ENCODE peak calls at places on chromosomes 1 and 21, in seven cellular contexts. D is heart right ventricle, N is GM20000, T is WTC11, G is IMR-90, C is neural crest cell, J is AG09319. W is an unnamed sample.

GRCh38 chr1:54275349-54275748 is 75.4 kb downstream of the MRPL37 start:
- DNase-seq in T (no peak), J (peak), D (peak), C (no peak), N (no peak), G (peak), W (no peak)

GRCh38 chr1:19661721-19662228 is 2.9 kb upstream of the HTR6 start:
- DNase-seq in C (peak), N (peak), G (peak), J (no peak), T (no peak), D (no peak), W (no peak)

GRCh38 chr1:203381151-203381751 is 30.3 kb upstream of the FMOD start:
- DNase-seq in D (no peak), N (peak), J (no peak), C (no peak), T (no peak), G (no peak), W (no peak)

GRCh38 chr1:154849645-154850131 is 20.4 kb downstream of the KCNN3 start:
- DNase-seq in G (no peak), N (no peak), C (no peak), D (no peak), T (no peak), J (no peak), W (no peak)

GRCh38 chr1:212718499-212718898 is 18.9 kb upstream of the BATF3 start:
- DNase-seq in T (no peak), J (no peak), N (no peak), G (peak), D (no peak), C (no peak), W (no peak)

GRCh38 chr1:241637046-241637590 is 3.1 kb downstream of the CHML start:
- DNase-seq in J (no peak), C (no peak), T (no peak), D (no peak), G (peak), N (no peak), W (no peak)

GRCh38 chr1:159177273-159177907 is 6.0 kb downstream of the CADM3 start:
- DNase-seq in J (no peak), N (peak), T (peak), D (no peak), C (peak), G (peak), W (no peak)

GRCh38 chr1:110190282-110190929 is 19.7 kb upstream of the KCNC4 start:
- DNase-seq in J (no peak), C (no peak), T (no peak), N (no peak), D (peak), G (no peak), W (no peak)

GRCh38 chr1:226353698-226354525 is 44.9 kb upstream of the LIN9 start:
- DNase-seq in C (no peak), T (no peak), G (no peak), J (no peak), D (no peak), N (no peak), W (no peak)

GRCh38 chr1:32939655-32940371 is 24.8 kb downstream of the RNF19B start:
- DNase-seq in T (no peak), C (no peak), J (peak), N (no peak), G (peak), D (no peak), W (no peak)

GRCh38 chr1:21607549-21608529 is 61.3 kb downstream of the RAP1GAP start:
- DNase-seq in N (peak), T (peak), G (peak), D (peak), C (peak), J (peak), W (peak)

GRCh38 chr1:71228727-71229371 is 148.0 kb upstream of the ZRANB2 start:
- DNase-seq in N (no peak), T (peak), G (no peak), J (no peak), C (no peak), D (no peak), W (peak)

GRCh38 chr1:59704721-59705120 is 110.0 kb upstream of the HOOK1 start:
- DNase-seq in T (no peak), C (no peak), N (no peak), J (no peak), G (no peak), D (no peak), W (no peak)

GRCh38 chr1:116817582-116818064 is 63.4 kb downstream of the CD2 start:
- DNase-seq in N (peak), T (peak), J (no peak), D (peak), G (peak), C (peak), W (peak)

GRCh38 chr1:100799954-100800612 is 80.5 kb downstream of the VCAM1 start:
- DNase-seq in J (no peak), N (no peak), D (no peak), G (peak), C (no peak), T (no peak), W (no peak)

GRCh38 chr1:3465091-3465934 is 10.8 kb downstream of the ARHGEF16 start:
- DNase-seq in G (no peak), C (no peak), D (peak), T (peak), N (no peak), J (no peak), W (peak)

GRCh38 chr1:230303822-230304221 is 122.3 kb downstream of the PGBD5 start:
- DNase-seq in G (peak), J (no peak), C (no peak), D (no peak), T (no peak), N (no peak), W (no peak)

GRCh38 chr1:95018602-95019369 is 54.0 kb downstream of the ALG14 start:
- DNase-seq in T (no peak), N (no peak), C (no peak), G (peak), J (no peak), D (no peak), W (no peak)

GRCh38 chr1:28751315-28752056 is 14.7 kb downstream of the YTHDF2 start:
- DNase-seq in D (no peak), C (no peak), T (no peak), N (no peak), G (peak), J (no peak), W (no peak)

GRCh38 chr21:41961282-41961701 is 7.5 kb upstream of the C2CD2 start:
- DNase-seq in C (no peak), N (no peak), T (no peak), D (no peak), G (peak), J (no peak), W (no peak)

GRCh38 chr1:220189750-220190347 is 82.4 kb downstream of the RAB3GAP2 start:
- DNase-seq in T (no peak), N (peak), C (no peak), G (peak), J (peak), D (no peak), W (no peak)

GRCh38 chr1:43836267-43836951 is 97.2 kb upstream of the ARTN start:
- DNase-seq in T (no peak), J (no peak), D (peak), G (no peak), C (no peak), N (peak), W (no peak)

GRCh38 chr1:40798366-40799310 is 15.1 kb downstream of the KCNQ4 start:
- DNase-seq in C (no peak), T (no peak), G (no peak), J (no peak), N (no peak), D (no peak), W (no peak)

GRCh38 chr21:39258207-39258606 is 55.2 kb downstream of the BRWD1 start:
- DNase-seq in D (no peak), C (no peak), N (no peak), G (no peak), T (no peak), J (no peak), W (no peak)

DNA sequence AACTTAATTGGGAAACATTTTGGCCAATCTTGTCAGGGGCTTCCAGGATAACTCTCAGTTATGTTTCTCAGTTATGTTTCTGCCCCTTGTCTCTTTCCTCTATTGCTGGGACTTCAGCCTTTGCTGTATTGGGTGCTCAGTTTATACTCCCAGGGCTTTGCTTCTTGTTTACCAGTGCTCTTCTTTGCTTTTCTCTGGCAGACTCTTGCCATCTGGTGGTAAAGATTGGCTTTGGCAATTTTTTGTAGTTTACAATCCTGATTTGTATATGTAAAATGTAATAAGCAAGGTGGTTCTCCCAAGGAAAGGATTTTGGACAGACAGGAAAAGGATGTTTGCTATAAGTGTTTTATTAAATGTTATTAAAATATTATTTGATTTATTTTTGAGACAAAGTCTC is 37.9 kb downstream of the FABP3 start:
- DNase-seq in G (peak), N (peak), D (no peak), C (no peak), T (no peak), J (no peak), W (no peak)
- TF ChIP-seq CTCF in G (peak), N (peak), D (peak), C (peak), T (no peak), J (peak), W (no peak)

DNA sequence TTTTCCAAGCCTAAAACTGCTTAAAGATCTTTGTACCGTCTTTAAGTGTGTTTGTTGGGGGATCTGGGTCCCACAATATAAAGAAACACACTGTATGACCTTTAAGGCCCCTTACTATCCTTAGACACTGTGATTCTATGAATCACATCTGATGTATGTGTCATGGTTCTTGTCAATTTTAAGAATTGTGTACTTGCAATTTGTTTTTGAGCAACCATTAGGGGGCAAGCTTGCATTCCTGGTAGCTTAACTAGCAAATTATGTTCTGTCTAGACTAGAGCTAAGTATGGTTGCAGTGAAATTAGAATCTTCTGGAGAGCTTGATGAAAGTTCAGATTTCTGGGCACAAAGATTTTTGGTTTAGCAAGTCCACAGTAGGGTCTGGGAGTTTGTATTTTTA is 219.5 kb downstream of the TPR start:
- DNase-seq in C (no peak), T (no peak), D (no peak), J (peak), N (peak), G (peak), W (no peak)
- TF ChIP-seq CTCF in C (peak), T (no peak), D (peak), J (peak), N (peak), G (peak), W (peak)

GRCh38 chr21:45167796-45168222 is 93.4 kb downstream of the ADARB1 start:
- DNase-seq in D (no peak), J (peak), C (no peak), T (no peak), G (peak), N (no peak), W (no peak)
- TF ChIP-seq CTCF in D (no peak), J (no peak), C (no peak), T (no peak), G (no peak), N (no peak), W (no peak)

GRCh38 chr1:201791775-201792166 is 37.2 kb upstream of the IPO9 start:
- DNase-seq in J (no peak), D (peak), T (no peak), G (peak), C (no peak), N (no peak), W (no peak)

GRCh38 chr1:201792534-201793305 is 36.2 kb upstream of the IPO9 start:
- DNase-seq in D (peak), G (peak), T (peak), N (peak), J (peak), C (peak), W (peak)

GRCh38 chr1:201793306-201793925 is 35.5 kb upstream of the IPO9 start:
- DNase-seq in G (no peak), T (no peak), D (no peak), C (no peak), J (no peak), N (no peak), W (no peak)

GRCh38 chr1:201791051-201791774 is 37.7 kb upstream of the IPO9 start:
- DNase-seq in N (no peak), G (peak), J (no peak), T (no peak), C (no peak), D (no peak), W (no peak)

DNA sequence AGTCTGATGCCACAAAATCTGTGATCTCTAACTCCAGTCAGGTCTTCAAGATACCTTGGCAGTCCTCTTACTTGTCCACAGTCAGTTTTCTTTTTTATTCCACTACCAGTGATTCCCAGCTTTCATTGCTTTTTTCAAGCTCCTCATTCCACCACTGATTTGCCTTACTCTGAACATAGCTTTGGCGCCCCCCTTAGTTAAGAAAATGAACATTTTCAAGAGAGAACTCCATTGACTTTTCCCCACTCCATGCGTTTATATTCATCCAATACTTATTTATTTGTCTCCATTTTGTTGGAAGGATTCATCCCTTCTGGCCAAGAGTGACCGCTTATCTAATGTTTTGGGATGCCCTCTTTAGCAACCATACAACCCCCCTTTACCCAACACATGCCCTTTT is 33.9 kb upstream of the IPO9 start:
- DNase-seq in G (no peak), N (no peak), T (no peak), D (no peak), J (no peak), C (no peak), W (no peak)
- TF ChIP-seq CTCF in G (peak), N (peak), T (no peak), D (peak), J (peak), C (peak), W (peak)

GRCh38 chr1:108560430-108561144 is 687 bp downstream of the EEIG2 start:
- DNase-seq in D (peak), G (peak), J (no peak), N (peak), C (peak), T (peak), W (peak)
- TF ChIP-seq CTCF in D (peak), G (no peak), J (no peak), N (no peak), C (no peak), T (no peak), W (peak)